ENCODE peak calls at places on chromosomes 2 and 18, in four cellular contexts. M, Z, H and S are unnamed samples.

GRCh38 chr2:59885536-59885935 is 667.9 kb downstream of the BCL11A start:
- DNase-seq in Z (no peak), M (peak), H (no peak), S (no peak)

GRCh38 chr2:5690718-5691658 is 1.2 kb upstream of the SOX11 start:
- DNase-seq in Z (no peak), M (no peak), H (no peak), S (no peak)

GRCh38 chr2:84273406-84273805 is 185.7 kb downstream of the SUCLG1 start:
- DNase-seq in M (no peak), Z (no peak), H (no peak), S (no peak)

GRCh38 chr2:197237720-197238370 is 72.7 kb downstream of the ANKRD44 start:
- DNase-seq in M (no peak), H (no peak), Z (no peak), S (no peak)

GRCh38 chr2:67871696-67872320 is 191.0 kb downstream of the C1D start:
- DNase-seq in Z (no peak), M (no peak), H (no peak), S (no peak)

GRCh38 chr2:116988303-116988702 is 826.2 kb upstream of the DDX18 start:
- DNase-seq in H (no peak), M (no peak), Z (no peak), S (no peak)

GRCh38 chr2:23828986-23829385 is 97.9 kb downstream of the ATAD2B start:
- DNase-seq in Z (no peak), H (no peak), M (no peak), S (no peak)

GRCh38 chr2:221915926-221916325 is 343.8 kb upstream of the EPHA4 start:
- DNase-seq in Z (no peak), H (no peak), M (no peak), S (no peak)

GRCh38 chr2:222982010-222982908 is 69.7 kb upstream of the KCNE4 start:
- DNase-seq in H (peak), M (no peak), Z (no peak), S (peak)

GRCh38 chr2:241703128-241703604 is 1.3 kb downstream of the ING5 start:
- DNase-seq in Z (no peak), M (no peak), H (no peak), S (no peak)

GRCh38 chr2:37784071-37784758 is 112.8 kb upstream of the CDC42EP3 start:
- DNase-seq in M (no peak), Z (no peak), H (no peak), S (no peak)

GRCh38 chr2:233165895-233166661 is 85.4 kb upstream of the ATG16L1 start:
- DNase-seq in Z (no peak), H (no peak), M (peak), S (no peak)

GRCh38 chr18:77088977-77089795 is 43.4 kb downstream of the MBP start:
- DNase-seq in M (no peak), H (no peak), Z (no peak), S (no peak)

GRCh38 chr2:188577231-188577630 is 285.6 kb downstream of the GULP1 start:
- DNase-seq in M (no peak), H (no peak), Z (no peak), S (no peak)

GRCh38 chr2:168633200-168633599 is 169.2 kb upstream of the NOSTRIN start:
- DNase-seq in H (no peak), Z (no peak), M (no peak), S (no peak)

GRCh38 chr18:57900906-57901305 is 97.8 kb upstream of the ATP8B1 start:
- DNase-seq in H (no peak), M (no peak), Z (no peak), S (no peak)

GRCh38 chr2:66839551-66840320 is 404.8 kb downstream of the MEIS1 start:
- DNase-seq in M (no peak), Z (no peak), H (no peak), S (no peak)

GRCh38 chr2:72581560-72582181 is 244.2 kb downstream of the EXOC6B start:
- DNase-seq in M (no peak), H (no peak), Z (no peak), S (no peak)

GRCh38 chr2:127961729-127962128 is 66.1 kb downstream of the SAP130 start:
- DNase-seq in H (no peak), Z (no peak), M (no peak), S (no peak)

GRCh38 chr2:100140582-100140981 is 1.8 kb downstream of the AFF3 start:
- DNase-seq in Z (no peak), H (no peak), M (no peak), S (no peak)

GRCh38 chr2:109604597-109604996 is 9.2 kb downstream of the SEPTIN10 start:
- DNase-seq in M (no peak), Z (no peak), H (no peak), S (no peak)

GRCh38 chr2:132582360-132582759 is 87.6 kb downstream of the LYPD1 start:
- DNase-seq in H (no peak), M (no peak), Z (no peak), S (no peak)

GRCh38 chr2:237234268-237234667 is 148.6 kb downstream of the COPS8 start:
- DNase-seq in H (no peak), Z (no peak), M (no peak), S (no peak)

GRCh38 chr2:96537734-96538486 is 1.4 kb downstream of the ARID5A start:
- DNase-seq in H (no peak), M (no peak), Z (no peak), S (no peak)